ENCODE peak calls at places on chromosomes 16 and 17, in nine cellular contexts. Q, J, T, C, N, B, I, U and F are unnamed samples.
A peak's percentile ranks its signal among the peaks of the same experiment; 100 is the strongest.

GRCh38 chr16:75038036-75038959 is 39.5 kb downstream of the ZNRF1 start:
- DNase-seq in Q (peak; percentile 78), N (no peak), C (no peak), B (no peak), I (no peak), U (no peak), T (no peak), J (peak; percentile 5), F (no peak)

GRCh38 chr17:59373879-59374495 is 42.5 kb downstream of the YPEL2 start:
- DNase-seq in I (no peak), Q (peak; percentile 96), U (no peak), C (no peak), J (peak; percentile 99), T (no peak), B (peak; percentile 57), N (no peak), F (peak; percentile 96)

GRCh38 chr16:15616068-15616467 is 26.9 kb downstream of the MARF1 start:
- DNase-seq in U (no peak), T (no peak), Q (no peak), N (no peak), C (no peak), B (no peak), I (no peak), J (no peak), F (no peak)

GRCh38 chr17:40538019-40538935 is 27.0 kb downstream of the CCR7 start:
- DNase-seq in U (no peak), C (peak; percentile 86), I (no peak), T (no peak), N (no peak), Q (no peak), B (no peak), J (peak; percentile 57), F (no peak)

GRCh38 chr16:14014284-14014625 is 56.9 kb upstream of the MRTFB start:
- DNase-seq in N (no peak), T (no peak), C (no peak), J (no peak), I (no peak), U (no peak), Q (no peak), B (no peak), F (no peak)

GRCh38 chr17:45837187-45837586 is 7.5 kb upstream of the SPPL2C start:
- DNase-seq in N (no peak), B (no peak), T (no peak), U (no peak), Q (no peak), I (no peak), C (no peak), J (no peak), F (no peak)

GRCh38 chr17:17146791-17147406 is 59.2 kb downstream of the PLD6 start:
- DNase-seq in T (no peak), Q (no peak), C (no peak), J (peak; percentile 59), I (no peak), U (no peak), N (no peak), B (no peak), F (no peak)

GRCh38 chr17:64118452-64118979 is 11.4 kb downstream of the ERN1 start:
- DNase-seq in Q (peak; percentile 66), T (peak; percentile 77), C (no peak), J (peak; percentile 51), B (no peak), N (peak; percentile 26), U (no peak), I (no peak), F (no peak)

GRCh38 chr17:57988301-57989010 is 402 bp upstream of the VEZF1 start:
- DNase-seq in J (peak; percentile 60), C (no peak), Q (peak; percentile 60), T (peak; percentile 68), I (no peak), B (no peak), N (peak; percentile 72), U (no peak), F (no peak)

GRCh38 chr16:20064931-20065330 is 8.8 kb downstream of the GPR139 start:
- DNase-seq in N (no peak), J (no peak), I (no peak), T (no peak), Q (peak; percentile 2), U (no peak), C (no peak), B (no peak), F (no peak)

GRCh38 chr16:17194190-17194780 is 276.5 kb downstream of the XYLT1 start:
- DNase-seq in N (peak; percentile 72), J (peak; percentile 51), B (no peak), U (no peak), I (no peak), C (no peak), Q (peak; percentile 4), T (peak; percentile 65), F (no peak)

GRCh38 chr17:80698297-80698696 is 153.7 kb downstream of the RPTOR start:
- DNase-seq in B (no peak), T (no peak), C (no peak), J (no peak), U (no peak), Q (no peak), N (no peak), I (no peak), F (no peak)

GRCh38 chr17:15260376-15261062 is 4.6 kb downstream of the PMP22 start:
- DNase-seq in U (peak; percentile 86), J (peak; percentile 92), Q (peak; percentile 88), N (peak; percentile 89), C (peak; percentile 98), B (peak; percentile 45), I (peak; percentile 77), T (peak; percentile 84), F (peak; percentile 62)

GRCh38 chr17:38550661-38551060 is 55.1 kb downstream of the SRCIN1 start:
- DNase-seq in B (no peak), C (no peak), Q (peak; percentile 64), J (peak; percentile 78), T (peak; percentile 74), U (no peak), I (no peak), N (no peak), F (no peak)

GRCh38 chr16:13313351-13313750 is 412.0 kb downstream of the SHISA9 start:
- DNase-seq in U (no peak), Q (no peak), T (no peak), N (no peak), J (peak; percentile 70), I (no peak), C (no peak), B (no peak), F (peak; percentile 33)

GRCh38 chr17:80779336-80779735 is 212.3 kb upstream of the CHMP6 start:
- DNase-seq in U (no peak), B (no peak), C (no peak), N (no peak), J (no peak), T (no peak), Q (no peak), I (no peak), F (no peak)

GRCh38 chr17:46020023-46020735 is 21.1 kb downstream of the STH start:
- DNase-seq in T (no peak), U (no peak), B (no peak), C (no peak), N (no peak), Q (no peak), J (no peak), I (no peak), F (no peak)

GRCh38 chr16:17416461-17417221 is 54.1 kb downstream of the XYLT1 start:
- DNase-seq in B (no peak), U (no peak), T (no peak), J (peak; percentile 67), Q (peak; percentile 9), N (peak; percentile 59), C (no peak), I (no peak), F (no peak)

GRCh38 chr16:27432600-27432957 is 30.6 kb downstream of the IL21R start:
- DNase-seq in N (no peak), I (no peak), C (no peak), U (peak; percentile 35), Q (peak; percentile 42), T (no peak), B (peak; percentile 25), J (peak; percentile 86), F (peak; percentile 65)

GRCh38 chr16:46612121-46612520 is 9.1 kb downstream of the SHCBP1 start:
- DNase-seq in N (no peak), J (no peak), B (no peak), T (no peak), I (no peak), C (no peak), U (no peak), Q (no peak), F (no peak)

GRCh38 chr16:4776141-4776705 is 9.3 kb upstream of the ZNF500 start:
- DNase-seq in N (no peak), J (no peak), U (no peak), Q (no peak), C (no peak), I (no peak), B (no peak), T (no peak), F (no peak)
- H3K4me3 ChIP-seq in N (no peak overlapping the region), J (no peak overlapping the region), U (no peak overlapping the region), Q (no peak overlapping the region), C (no peak overlapping the region), I (no peak overlapping the region), B (no peak overlapping the region), T (no peak overlapping the region), F (no peak overlapping the region)

DNA sequence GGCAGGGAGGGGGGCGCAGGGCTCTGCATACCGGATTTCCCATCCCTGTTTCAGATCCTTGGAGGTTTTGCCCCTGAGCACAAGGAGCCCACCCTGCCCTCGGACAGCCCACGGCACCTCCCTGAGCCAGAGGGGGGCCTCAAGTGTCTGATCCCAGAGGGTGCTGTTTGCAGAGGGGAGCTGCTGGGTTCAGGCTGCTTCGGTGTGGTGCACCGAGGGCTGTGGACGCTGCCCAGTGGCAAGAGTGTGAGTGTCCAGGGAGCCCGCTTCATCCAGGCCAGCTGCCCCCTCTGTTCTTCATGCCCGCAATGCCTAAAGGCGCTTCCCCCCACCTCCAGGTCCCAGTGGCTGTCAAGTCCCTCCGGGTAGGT is 2.5 kb downstream of the TNK1 start:
- DNase-seq in U (no peak), J (no peak), I (no peak), C (peak; percentile 51), T (no peak), N (no peak), B (no peak), Q (no peak), F (no peak)
- H3K4me3 ChIP-seq in U (peak overlapping the region; percentile 40), J (no peak overlapping the region), I (no peak overlapping the region), C (peak overlapping the region; percentile 50), T (no peak overlapping the region), N (no peak overlapping the region), B (no peak overlapping the region), Q (no peak overlapping the region), F (peak overlapping the region; percentile 47)

GRCh38 chr16:29784901-29785500 is 5.5 kb upstream of the KIF22 start:
- DNase-seq in Q (peak; percentile 72), N (peak; percentile 61), I (no peak), T (peak; percentile 67), C (peak; percentile 94), U (no peak), J (peak; percentile 61), B (no peak), F (no peak)
- H3K4me3 ChIP-seq in Q (peak overlapping the region; percentile 15), N (no peak overlapping the region), I (peak overlapping the region; percentile 14), T (peak overlapping the region; percentile 20), C (peak overlapping the region; percentile 23), U (no peak overlapping the region), J (peak overlapping the region; percentile 27), B (peak overlapping the region; percentile 2), F (peak overlapping the region; percentile 34)

DNA sequence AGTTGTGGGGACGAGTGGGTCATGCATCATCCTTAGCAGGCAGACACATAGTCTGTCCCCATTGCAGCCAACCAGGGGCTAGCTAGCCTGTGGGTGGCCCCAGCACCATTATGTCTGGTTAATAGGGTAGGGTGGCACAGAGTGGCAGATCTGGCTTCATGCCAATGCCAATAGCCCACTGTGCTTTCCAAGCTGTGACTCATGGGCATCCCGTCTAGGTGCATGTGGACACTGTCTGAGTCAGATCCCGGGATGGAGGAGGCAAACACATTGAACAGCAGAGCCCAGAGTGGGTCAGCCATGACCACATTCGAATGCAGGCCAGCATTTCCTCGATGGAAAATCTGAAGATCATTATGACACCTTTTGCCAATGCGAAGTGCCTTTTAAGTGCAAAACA is 2.5 kb downstream of the HS3ST2 start:
- DNase-seq in C (no peak), B (no peak), T (no peak), U (no peak), N (no peak), I (no peak), J (peak; percentile 9), Q (no peak), F (no peak)
- H3K4me3 ChIP-seq in C (peak overlapping the region; percentile 50), B (no peak overlapping the region), T (no peak overlapping the region), U (no peak overlapping the region), N (no peak overlapping the region), I (no peak overlapping the region), J (no peak overlapping the region), Q (no peak overlapping the region), F (no peak overlapping the region)